ENCODE peak calls at places on chromosome 22, in seven cellular contexts. Z is stomach; S is sigmoid colon; W is fibroblast of lung; C is colonic mucosa; B is CD4-positive, CD25-positive, alpha-beta regulatory T cell; A is aorta. X is an unnamed sample. For H3K4me1, the result is how much of the 10 kb centered on the place peaks cover.

GRCh38 chr22:22825213-22825593 is 62.4 kb upstream of the IGLL5 start:
- DNase-seq in W (no peak), S (no peak), C (no peak), B (no peak), Z (no peak), A (no peak), X (no peak)

GRCh38 chr22:42313804-42314581 is 43.5 kb upstream of the TCF20 start:
- DNase-seq in W (peak), B (peak), S (peak), A (no peak), Z (peak), C (peak), X (peak)

GRCh38 chr22:31155425-31155824 is 4.6 kb upstream of the RNF185 start:
- DNase-seq in W (peak), B (no peak), S (no peak), A (no peak), Z (no peak), C (no peak), X (no peak)

GRCh38 chr22:48244388-48245118 is 1482.1 kb downstream of the TBC1D22A start:
- DNase-seq in S (no peak), W (no peak), C (peak), Z (peak), A (no peak), B (no peak), X (peak)

GRCh38 chr22:47419239-47419638 is 656.8 kb downstream of the TBC1D22A start:
- DNase-seq in W (peak), Z (no peak), A (no peak), S (no peak), C (no peak), B (no peak), X (no peak)

GRCh38 chr22:38479096-38479840 is 11.4 kb downstream of the KDELR3 start:
- DNase-seq in S (no peak), B (no peak), C (no peak), Z (no peak), W (peak), A (no peak), X (no peak)

GRCh38 chr22:30865656-30866055 is 102.9 kb downstream of the MORC2 start:
- DNase-seq in A (peak), B (no peak), W (no peak), Z (no peak), S (peak), C (no peak), X (peak)

GRCh38 chr22:47623056-47623739 is 860.7 kb downstream of the TBC1D22A start:
- DNase-seq in B (no peak), C (no peak), S (peak), Z (no peak), W (no peak), A (no peak), X (no peak)

GRCh38 chr22:43207849-43208702 is 21.1 kb upstream of the TTLL12 start:
- DNase-seq in C (no peak), Z (no peak), W (no peak), B (no peak), A (peak), S (no peak), X (no peak)

GRCh38 chr22:26891431-26891830 is 234.0 kb downstream of the MIAT start:
- DNase-seq in Z (no peak), A (no peak), S (no peak), W (no peak), C (no peak), B (no peak), X (no peak)

GRCh38 chr22:47632646-47633045 is 870.2 kb downstream of the TBC1D22A start:
- DNase-seq in S (no peak), A (no peak), Z (peak), W (no peak), C (no peak), B (no peak), X (no peak)

GRCh38 chr22:28829358-28830181 is 29.2 kb upstream of the XBP1 start:
- DNase-seq in C (peak), B (peak), Z (peak), A (peak), S (peak), W (peak), X (peak)

DNA sequence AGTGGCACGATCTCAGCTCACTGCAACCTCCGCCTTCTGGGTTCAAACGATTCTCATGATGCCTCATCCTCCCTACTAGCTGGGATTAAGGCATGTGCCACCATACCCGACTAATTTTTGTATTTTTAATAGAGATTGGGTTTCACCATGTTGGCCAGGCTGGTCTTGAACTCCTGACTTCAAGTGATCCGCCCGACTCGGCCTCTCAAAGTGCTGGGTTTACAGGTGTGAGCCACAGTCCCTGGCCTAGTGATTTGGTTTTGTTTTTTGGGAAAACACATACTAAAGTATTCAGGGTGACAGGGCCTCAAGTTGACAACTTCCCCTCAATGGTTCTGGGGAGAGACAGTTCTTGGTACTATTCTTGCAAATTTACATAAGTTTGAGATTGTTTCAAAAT is 22.1 kb downstream of the TNRC6B start:
- DNase-seq in B (no peak), C (no peak), A (no peak), S (no peak), W (no peak), Z (no peak), X (no peak)
- H3K4me1 ChIP-seq in B (half or more), C (under half), A (under half), S (under half), W (under half), Z (half or more), X (under half)

GRCh38 chr22:46292173-46292572 is 4.5 kb upstream of the GTSE1 start:
- DNase-seq in A (no peak), B (no peak), S (no peak), Z (no peak), W (no peak), C (no peak), X (no peak)

GRCh38 chr22:46290843-46291785 is 5.6 kb upstream of the GTSE1 start:
- DNase-seq in A (no peak), Z (no peak), W (no peak), S (no peak), C (no peak), B (no peak), X (no peak)

GRCh38 chr22:46288846-46289243 is 7.8 kb upstream of the GTSE1 start:
- DNase-seq in W (no peak), Z (no peak), B (no peak), C (no peak), S (no peak), A (no peak), X (no peak)

GRCh38 chr22:46289244-46289891 is 7.3 kb upstream of the GTSE1 start:
- DNase-seq in A (no peak), B (no peak), C (no peak), Z (no peak), W (no peak), S (no peak), X (no peak)

GRCh38 chr22:46290121-46290842 is 6.4 kb upstream of the GTSE1 start:
- DNase-seq in W (no peak), S (no peak), B (no peak), A (no peak), C (no peak), Z (no peak), X (no peak)
- H3K4me1 ChIP-seq in W (under half), S (under half), B (under half), A (under half), C (under half), Z (under half), X (under half)

GRCh38 chr22:35995345-35995744 is 33.3 kb downstream of the RBFOX2 start:
- DNase-seq in Z (no peak), W (no peak), A (no peak), C (no peak), B (no peak), S (no peak), X (no peak)
- H3K4me1 ChIP-seq in Z (under half), W (under half), A (under half), C (under half), B (under half), S (under half), X (under half)

DNA sequence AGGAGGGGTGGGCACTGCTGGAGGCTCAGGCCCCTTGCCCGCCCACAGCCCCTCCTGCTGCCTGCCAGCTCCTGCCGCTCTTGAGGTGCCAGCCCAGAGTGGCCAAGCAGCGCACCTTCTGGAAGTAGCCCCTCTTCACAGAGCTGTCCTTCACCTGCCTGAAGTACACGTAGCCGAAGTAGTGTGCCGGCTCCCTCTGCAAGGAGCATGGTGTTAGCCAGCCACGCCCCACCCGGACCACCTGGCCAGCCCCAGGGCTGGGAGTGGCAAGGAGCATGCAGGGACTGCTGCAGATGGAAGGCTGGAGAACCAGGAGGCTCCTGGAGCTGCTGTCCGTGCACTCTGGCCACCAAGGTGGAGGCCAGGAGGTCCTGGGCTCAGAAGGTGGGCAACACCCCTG is 9.6 kb downstream of the DENND6B start:
- DNase-seq in A (no peak), S (no peak), Z (no peak), C (no peak), W (no peak), B (no peak), X (no peak)
- H3K4me1 ChIP-seq in A (under half), S (under half), Z (under half), C (under half), W (under half), B (under half), X (under half)

GRCh38 chr22:19876941-19877625 is 22.4 kb upstream of the GNB1L start:
- DNase-seq in W (no peak), S (peak), A (peak), B (no peak), C (no peak), Z (no peak), X (peak)

GRCh38 chr22:19877626-19878339 is 23.1 kb upstream of the GNB1L start:
- DNase-seq in B (no peak), Z (no peak), C (no peak), W (peak), S (peak), A (peak), X (peak)

GRCh38 chr22:19875061-19875530 is 20.4 kb upstream of the GNB1L start:
- DNase-seq in A (peak), B (no peak), W (no peak), C (peak), Z (no peak), S (peak), X (peak)

GRCh38 chr22:19875531-19876313 is 21.0 kb upstream of the GNB1L start:
- DNase-seq in C (peak), W (no peak), S (peak), B (no peak), A (peak), Z (no peak), X (peak)

GRCh38 chr22:19876314-19876940 is 21.8 kb upstream of the GNB1L start:
- DNase-seq in S (peak), Z (no peak), A (peak), C (peak), W (no peak), B (no peak), X (no peak)
- H3K4me1 ChIP-seq in S (under half), Z (under half), A (under half), C (under half), W (under half), B (under half), X (under half)

DNA sequence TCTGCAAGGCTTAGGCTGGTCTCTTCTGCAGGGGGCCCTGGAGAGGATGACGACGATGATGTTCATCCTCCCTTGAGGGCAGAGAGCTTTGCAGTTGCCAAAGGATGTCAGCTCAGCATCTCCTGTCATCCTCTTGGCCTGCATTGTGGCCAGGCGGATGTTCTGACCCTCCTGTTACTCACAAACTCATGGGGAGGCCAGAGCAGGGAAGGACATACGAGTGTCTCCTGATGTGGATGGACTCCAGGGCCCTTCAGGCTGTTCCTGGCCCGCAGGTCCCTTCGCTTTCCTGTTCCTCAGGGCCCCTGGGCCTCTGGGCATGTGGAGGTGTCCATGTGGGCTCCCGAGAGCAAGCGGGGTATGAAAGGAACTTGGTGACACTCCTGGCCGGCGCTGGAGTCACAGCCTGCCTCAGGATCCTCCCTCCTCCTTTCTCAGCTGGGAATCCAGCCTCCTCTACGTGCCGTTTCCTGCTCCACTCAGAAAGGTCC is 8.5 kb downstream of the ADORA2A start:
- DNase-seq in W (no peak), C (no peak), A (no peak), B (no peak), Z (no peak), S (peak), X (no peak)
- H3K4me1 ChIP-seq in W (under half), C (under half), A (under half), B (half or more), Z (under half), S (under half), X (under half)

GRCh38 chr22:50244420-50245213 is at the start of gene TUBGCP6:
- DNase-seq in B (peak), W (peak), C (peak), A (peak), S (peak), Z (peak), X (peak)
- H3K4me1 ChIP-seq in B (half or more), W (under half), C (under half), A (under half), S (under half), Z (half or more), X (under half)